ENCODE peak calls at places on chromosomes 3 and 15, in ten cellular contexts. D, P, X, E, U, W, N, A, R and L are unnamed samples.
A peak's percentile ranks its signal among the peaks of the same experiment; 100 is the strongest.

GRCh38 chr15:32908921-32909320 is 191.1 kb downstream of the GREM1 start:
- DNase-seq in D (no peak), P (no peak), X (peak; percentile 22), E (no peak), U (no peak), W (no peak), N (no peak), A (no peak), R (no peak), L (no peak)

GRCh38 chr3:123385072-123385471 is 63.8 kb downstream of the ADCY5 start:
- DNase-seq in D (peak; percentile 57), P (no peak), X (peak; percentile 9), E (no peak), U (peak; percentile 32), W (no peak), N (peak; percentile 75), A (no peak), R (no peak), L (no peak)

GRCh38 chr3:13564751-13565560 is 16.0 kb downstream of the FBLN2 start:
- DNase-seq in D (no peak), P (no peak), X (no peak), E (no peak), U (no peak), W (peak; percentile 33), N (peak; percentile 68), A (no peak), R (no peak), L (no peak)

GRCh38 chr3:130748520-130748919 is 1.9 kb upstream of the PIK3R4 start:
- DNase-seq in D (no peak), P (no peak), X (no peak), E (no peak), U (no peak), W (no peak), N (no peak), A (no peak), R (no peak), L (no peak)

GRCh38 chr3:42855547-42856380 is 19.9 kb downstream of the CYP8B1 start:
- DNase-seq in D (no peak), P (no peak), X (no peak), E (no peak), U (no peak), W (no peak), N (no peak), A (no peak), R (no peak), L (no peak)

GRCh38 chr15:48510976-48511375 is 134.5 kb downstream of the FBN1 start:
- DNase-seq in D (no peak), P (no peak), X (peak; percentile 33), E (peak; percentile 16), U (no peak), W (no peak), N (no peak), A (no peak), R (no peak), L (no peak)

GRCh38 chr3:183188895-183189462 is 26.4 kb upstream of the LAMP3 start:
- DNase-seq in D (peak; percentile 45), P (no peak), X (peak; percentile 25), E (peak; percentile 62), U (no peak), W (no peak), N (peak; percentile 44), A (peak; percentile 48), R (peak; percentile 23), L (no peak)

GRCh38 chr3:62131620-62132019 is 241.7 kb downstream of the FEZF2 start:
- DNase-seq in D (peak; percentile 41), P (no peak), X (no peak), E (no peak), U (no peak), W (no peak), N (no peak), A (no peak), R (peak; percentile 2), L (no peak)

DNA sequence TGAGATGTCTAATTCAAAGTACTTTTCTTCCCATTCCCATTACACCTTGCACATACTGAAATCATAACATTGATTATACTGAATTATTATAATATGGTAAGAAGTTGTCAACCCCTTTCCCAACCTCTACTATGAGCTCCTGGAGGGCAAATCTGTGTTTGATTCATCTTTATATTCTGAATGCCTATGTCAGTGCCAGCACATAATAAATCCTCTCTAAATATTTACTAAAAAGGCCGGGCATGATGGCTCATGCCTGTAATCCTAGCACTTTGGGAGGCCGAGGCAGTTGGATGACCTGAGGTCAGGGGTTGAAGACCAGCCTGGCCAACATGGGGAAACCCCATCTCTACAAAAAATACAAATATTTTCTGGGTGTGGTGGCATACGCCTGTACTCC is 392.5 kb upstream of the CADM2 start:
- DNase-seq in D (no peak), P (no peak), X (no peak), E (no peak), U (no peak), W (no peak), N (no peak), A (peak; percentile 34), R (no peak), L (no peak)
- TF ChIP-seq CTCF in D (no peak), P (no peak), X (no peak), E (no peak), U (no peak), W (no peak), N (no peak), A (no peak), R (no peak), L (no peak)

DNA sequence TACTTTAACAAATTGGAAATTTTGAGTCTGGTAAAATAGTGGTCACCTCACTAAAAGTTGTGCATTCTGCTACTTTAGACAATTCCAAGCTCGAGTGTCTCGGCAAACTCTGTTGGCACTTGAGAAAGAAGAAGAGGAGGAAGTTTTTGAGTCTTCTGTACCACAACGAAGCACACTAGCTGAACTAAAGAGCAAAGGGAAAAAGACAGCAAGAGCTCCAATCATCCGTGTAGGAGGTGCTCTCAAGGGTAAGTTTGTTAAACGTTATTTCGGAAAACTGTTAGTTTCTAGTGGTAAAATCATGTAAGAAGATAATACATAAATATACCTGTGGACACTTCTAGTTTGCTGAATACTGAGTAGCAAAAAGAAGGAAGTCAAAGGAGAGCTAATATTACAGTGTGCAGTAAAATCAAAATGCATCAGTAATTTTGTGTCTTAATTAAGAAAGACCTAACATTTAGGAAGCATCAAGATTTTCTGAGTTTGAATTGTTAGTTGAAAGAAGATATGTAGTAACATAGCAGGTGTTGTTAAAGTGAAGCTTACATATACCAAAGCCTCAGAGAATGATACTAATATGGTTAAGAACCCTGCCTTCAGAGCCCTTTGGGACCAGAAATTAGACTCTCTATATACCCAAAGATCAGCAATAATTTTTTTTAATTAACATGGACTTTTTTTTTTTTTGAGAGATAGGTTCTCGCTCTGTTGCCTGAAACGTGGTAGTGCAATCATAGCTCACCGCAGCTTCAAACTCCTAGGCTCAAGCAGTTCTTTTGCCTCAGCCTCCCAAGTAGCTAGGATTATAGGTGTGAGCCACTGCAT is 23.0 kb downstream of the BUB1B start:
- DNase-seq in D (no peak), P (no peak), X (no peak), E (no peak), U (no peak), W (no peak), N (no peak), A (no peak), R (no peak), L (no peak)
- H3K36me3 ChIP-seq in D (peaks cover 5% of the 10 kb centered on the region), P (no peaks in the 10 kb centered on the region), X (no peaks in the 10 kb centered on the region), E (no peaks in the 10 kb centered on the region), U (no peaks in the 10 kb centered on the region), W (no peaks in the 10 kb centered on the region), N (no peaks in the 10 kb centered on the region), A (peaks cover 51% of the 10 kb centered on the region), R (peaks cover 36% of the 10 kb centered on the region), L (no peaks in the 10 kb centered on the region)

GRCh38 chr3:120352017-120352416 is 2.9 kb upstream of the LRRC58 start:
- DNase-seq in D (no peak), P (no peak), X (no peak), E (no peak), U (no peak), W (no peak), N (no peak), A (no peak), R (no peak), L (no peak)

GRCh38 chr3:120349819-120350125 is 618 bp upstream of the LRRC58 start:
- DNase-seq in D (no peak), P (no peak), X (no peak), E (no peak), U (no peak), W (no peak), N (no peak), A (no peak), R (no peak), L (no peak)

GRCh38 chr3:120350431-120350941 is 1.3 kb upstream of the LRRC58 start:
- DNase-seq in D (no peak), P (no peak), X (no peak), E (peak; percentile 20), U (peak; percentile 65), W (peak; percentile 83), N (peak; percentile 13), A (peak; percentile 79), R (no peak), L (no peak)

GRCh38 chr3:120348981-120349818 is at the start of gene LRRC58:
- DNase-seq in D (peak; percentile 94), P (peak; percentile 81), X (peak; percentile 80), E (peak; percentile 94), U (peak; percentile 97), W (peak; percentile 92), N (peak; percentile 85), A (peak; percentile 99), R (peak; percentile 93), L (peak; percentile 42)

DNA sequence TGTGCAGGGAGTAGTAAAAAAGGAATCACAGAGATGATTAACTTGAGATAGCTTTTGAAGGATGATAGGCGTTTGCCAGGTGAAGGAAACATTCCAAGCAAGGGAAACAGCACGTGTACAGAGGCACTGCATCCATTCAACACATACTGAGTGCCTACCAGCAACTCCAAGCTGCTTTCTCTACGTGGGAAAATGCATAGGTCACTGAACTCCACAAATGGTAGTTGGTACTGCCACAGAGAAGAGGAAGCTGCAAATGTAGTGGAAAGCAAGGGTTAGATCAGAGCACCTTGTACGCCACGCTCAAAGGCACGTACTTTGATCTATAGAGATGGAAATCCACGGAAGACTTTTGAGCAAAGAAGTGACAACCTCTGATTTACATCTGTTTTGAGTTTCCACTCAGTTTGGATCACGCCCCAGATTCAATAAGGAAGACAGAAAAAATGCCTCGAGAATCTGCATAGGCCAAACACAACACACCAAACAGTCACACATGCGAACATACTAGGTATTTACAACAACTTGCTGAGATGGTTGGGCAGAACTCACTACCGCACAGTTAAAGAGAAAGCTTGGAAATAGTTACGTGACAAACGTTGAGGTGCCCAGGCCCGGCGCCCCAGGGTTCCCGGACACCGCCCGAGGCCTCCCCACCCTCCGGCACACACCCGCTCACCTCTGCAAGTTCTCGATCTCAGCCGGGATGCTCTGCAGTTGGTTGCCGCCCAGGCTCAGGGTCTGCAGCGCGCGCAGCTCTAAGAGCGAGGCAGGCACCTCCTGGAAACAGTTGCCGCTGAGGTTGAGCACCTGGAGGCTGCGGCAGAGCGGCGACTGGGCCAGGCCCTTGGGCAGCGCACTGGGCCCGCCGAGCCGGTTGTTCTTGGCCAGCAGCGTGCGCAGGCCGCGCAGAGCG is 831 bp downstream of the LRRC58 start:
- DNase-seq in D (peak; percentile 5), P (no peak), X (no peak), E (no peak), U (peak; percentile 84), W (no peak), N (peak; percentile 7), A (peak; percentile 32), R (no peak), L (peak; percentile 69)
- TF ChIP-seq CTCF in D (no peak), P (no peak), X (no peak), E (no peak), U (no peak), W (no peak), N (no peak), A (no peak), R (no peak), L (no peak)

GRCh38 chr3:118734664-118735063 is 300.0 kb downstream of the IGSF11 start:
- DNase-seq in D (no peak), P (no peak), X (no peak), E (no peak), U (no peak), W (no peak), N (no peak), A (no peak), R (no peak), L (no peak)

GRCh38 chr3:118740722-118741290 is 293.8 kb downstream of the IGSF11 start:
- DNase-seq in D (no peak), P (no peak), X (no peak), E (no peak), U (no peak), W (no peak), N (no peak), A (no peak), R (no peak), L (no peak)

DNA sequence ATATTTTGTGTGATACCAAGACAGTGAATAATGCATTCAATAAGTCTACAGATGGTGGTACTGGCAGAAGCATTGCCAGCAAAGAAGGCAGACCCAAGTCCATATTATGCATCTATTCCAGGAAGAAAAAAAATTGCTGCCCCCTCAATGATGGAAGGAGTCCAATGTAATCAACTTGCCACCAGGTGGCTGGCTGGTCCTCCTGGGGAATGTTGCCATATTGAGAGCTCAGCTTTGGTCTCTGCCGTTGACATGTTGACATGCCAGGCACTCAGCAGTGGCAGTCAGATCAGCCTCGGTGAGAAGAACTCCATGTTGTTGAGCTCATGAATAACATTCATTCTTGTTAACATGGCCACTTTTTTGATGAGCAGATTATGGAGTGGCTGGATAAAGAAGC is 298.5 kb downstream of the IGSF11 start:
- DNase-seq in D (no peak), P (no peak), X (no peak), E (no peak), U (no peak), W (no peak), N (no peak), A (no peak), R (no peak), L (no peak)
- H3K36me3 ChIP-seq in D (no peaks in the 10 kb centered on the region), P (no peaks in the 10 kb centered on the region), X (no peaks in the 10 kb centered on the region), E (no peaks in the 10 kb centered on the region), U (no peaks in the 10 kb centered on the region), W (no peaks in the 10 kb centered on the region), N (no peaks in the 10 kb centered on the region), A (no peaks in the 10 kb centered on the region), R (peaks cover 5% of the 10 kb centered on the region), L (no peaks in the 10 kb centered on the region)